ENCODE peak calls at places on chromosomes 5 and 9, in nine cellular contexts. O is ELF-1, L is GDM1, I is choroid plexus epithelial cell, N is non-pigmented ciliary epithelial cell, Z is endothelial cell, X is cerebellum, T is KG1, M is mucosa of gallbladder. J is an unnamed sample.

GRCh38 chr5:114665551-114665950 is 303.7 kb downstream of the KCNN2 start:
- DNase-seq in O (no peak), L (no peak), I (no peak), N (no peak), Z (no peak), X (no peak), T (no peak), M (no peak), J (no peak)

GRCh38 chr5:172911628-172911880 is 47.7 kb upstream of the RPL26L1 start:
- DNase-seq in O (no peak), L (no peak), I (no peak), N (no peak), Z (no peak), X (no peak), T (no peak), M (no peak), J (no peak)

GRCh38 chr5:122547669-122548068 is 227.2 kb upstream of the SNX2 start:
- DNase-seq in O (no peak), L (no peak), I (no peak), N (no peak), Z (no peak), X (no peak), T (no peak), M (no peak), J (no peak)

GRCh38 chr5:1363581-1363980 is 18.7 kb upstream of the CLPTM1L start:
- DNase-seq in O (no peak), L (no peak), I (no peak), N (no peak), Z (no peak), X (no peak), T (no peak), M (no peak), J (no peak)

GRCh38 chr9:3528466-3528865 is 2.7 kb upstream of the RFX3 start:
- DNase-seq in O (no peak), L (peak), I (no peak), N (no peak), Z (no peak), X (no peak), T (peak), M (no peak), J (no peak)

GRCh38 chr9:137387034-137387890 is 35.7 kb downstream of the EXD3 start:
- DNase-seq in O (no peak), L (peak), I (peak), N (no peak), Z (no peak), X (no peak), T (no peak), M (no peak), J (no peak)

GRCh38 chr5:35246928-35247644 is 16.8 kb upstream of the PRLR start:
- DNase-seq in O (no peak), L (no peak), I (peak), N (no peak), Z (no peak), X (peak), T (no peak), M (peak), J (peak)

GRCh38 chr9:19154135-19154612 is 26.9 kb upstream of the PLIN2 start:
- DNase-seq in O (peak), L (no peak), I (peak), N (peak), Z (no peak), X (no peak), T (no peak), M (peak), J (peak)

GRCh38 chr5:127369772-127370171 is 79.2 kb downstream of the MEGF10 start:
- DNase-seq in O (no peak), L (no peak), I (no peak), N (no peak), Z (no peak), X (no peak), T (no peak), M (no peak), J (no peak)

GRCh38 chr9:131546336-131547084 is 1.2 kb downstream of the PRRT1B start:
- DNase-seq in O (peak), L (no peak), I (peak), N (no peak), Z (no peak), X (no peak), T (no peak), M (no peak), J (no peak)

GRCh38 chr5:170892201-170892600 is 30.4 kb downstream of the RANBP17 start:
- DNase-seq in O (no peak), L (no peak), I (peak), N (peak), Z (no peak), X (no peak), T (no peak), M (no peak), J (no peak)

GRCh38 chr9:126500600-126501382 is 112.9 kb upstream of the LMX1B start:
- DNase-seq in O (peak), L (peak), I (peak), N (no peak), Z (peak), X (peak), T (peak), M (peak), J (peak)

GRCh38 chr9:137286980-137287383 is 9.5 kb downstream of the TOR4A start:
- DNase-seq in O (peak), L (no peak), I (peak), N (no peak), Z (peak), X (no peak), T (no peak), M (peak), J (no peak)

GRCh38 chr5:179869101-179869500 is 10.5 kb upstream of the MRNIP start:
- DNase-seq in O (no peak), L (no peak), I (no peak), N (no peak), Z (no peak), X (no peak), T (no peak), M (no peak), J (no peak)

GRCh38 chr9:80131627-80132026 is 559.9 kb downstream of the TLE4 start:
- DNase-seq in O (no peak), L (no peak), I (no peak), N (no peak), Z (no peak), X (no peak), T (no peak), M (no peak), J (no peak)

GRCh38 chr5:178624626-178625546 is 2.0 kb downstream of the CLK4 start:
- DNase-seq in O (peak), L (no peak), I (peak), N (no peak), Z (no peak), X (no peak), T (no peak), M (no peak), J (no peak)

GRCh38 chr9:121992571-121993212 is 100.4 kb downstream of the TTLL11 start:
- DNase-seq in O (peak), L (peak), I (peak), N (no peak), Z (peak), X (peak), T (peak), M (peak), J (peak)

GRCh38 chr5:130136300-130136699 is 232.0 kb downstream of the CHSY3 start:
- DNase-seq in O (no peak), L (no peak), I (no peak), N (no peak), Z (no peak), X (no peak), T (no peak), M (peak), J (no peak)

GRCh38 chr9:114372971-114373591 is 14.7 kb downstream of the AKNA start:
- DNase-seq in O (no peak), L (peak), I (no peak), N (no peak), Z (peak), X (no peak), T (peak), M (peak), J (peak)

GRCh38 chr9:90988318-90988717 is 186.7 kb downstream of the SYK start:
- DNase-seq in O (no peak), L (no peak), I (no peak), N (no peak), Z (no peak), X (no peak), T (no peak), M (no peak), J (no peak)

GRCh38 chr9:20512106-20512505 is 110.2 kb downstream of the MLLT3 start:
- DNase-seq in O (no peak), L (no peak), I (peak), N (peak), Z (no peak), X (no peak), T (no peak), M (no peak), J (peak)

GRCh38 chr5:91434348-91434747 is 51.2 kb upstream of the ARRDC3 start:
- DNase-seq in O (no peak), L (no peak), I (no peak), N (no peak), Z (no peak), X (no peak), T (no peak), M (no peak), J (peak)

GRCh38 chr9:37936965-37937364 is 33.0 kb upstream of the SLC25A51 start:
- DNase-seq in O (peak), L (no peak), I (peak), N (peak), Z (no peak), X (no peak), T (no peak), M (no peak), J (no peak)

GRCh38 chr9:96183751-96184150 is 118.2 kb downstream of the HSD17B3 start:
- DNase-seq in O (no peak), L (no peak), I (no peak), N (no peak), Z (no peak), X (no peak), T (no peak), M (no peak), J (no peak)

GRCh38 chr5:123429993-123430392 is 6.8 kb upstream of the CEP120 start:
- DNase-seq in O (no peak), L (no peak), I (peak), N (peak), Z (no peak), X (no peak), T (no peak), M (no peak), J (no peak)

GRCh38 chr9:137613738-137614523 is 4.9 kb upstream of the EHMT1 start:
- DNase-seq in O (no peak), L (no peak), I (no peak), N (no peak), Z (no peak), X (no peak), T (no peak), M (no peak), J (no peak)

GRCh38 chr9:112059145-112059979 is 115.7 kb downstream of the SUSD1 start:
- DNase-seq in O (no peak), L (no peak), I (peak), N (no peak), Z (no peak), X (no peak), T (no peak), M (peak), J (peak)

GRCh38 chr5:178577376-178577839 is 12.8 kb downstream of the COL23A1 start:
- DNase-seq in O (peak), L (no peak), I (no peak), N (no peak), Z (peak), X (no peak), T (no peak), M (no peak), J (peak)

GRCh38 chr5:172194985-172195774 is 1.2 kb downstream of the EFCAB9 start:
- DNase-seq in O (no peak), L (no peak), I (peak), N (no peak), Z (no peak), X (no peak), T (no peak), M (no peak), J (no peak)

GRCh38 chr9:27385606-27386005 is 88.7 kb upstream of the EQTN start:
- DNase-seq in O (peak), L (no peak), I (no peak), N (no peak), Z (no peak), X (no peak), T (no peak), M (peak), J (no peak)

GRCh38 chr9:92098638-92099037 is 16.6 kb downstream of the SPTLC1 start:
- DNase-seq in O (no peak), L (no peak), I (no peak), N (no peak), Z (no peak), X (no peak), T (no peak), M (no peak), J (no peak)

GRCh38 chr5:133244242-133244641 is 192.4 kb downstream of the HSPA4 start:
- DNase-seq in O (no peak), L (no peak), I (peak), N (no peak), Z (no peak), X (no peak), T (no peak), M (no peak), J (no peak)